ENCODE peak calls at places on chromosomes 5 and 9, in ten cellular contexts. One of them, this sample, is unnamed.

GRCh38 chr5:9233712-9234111 is 312.2 kb downstream of the SEMA5A start:
- DNase-seq in GM20000: no peak
- DNase-seq in Calu3: no peak
- DNase-seq in colonic mucosa: no peak
- DNase-seq in foreskin fibroblast: no peak
- DNase-seq in prostate gland: no peak
- DNase-seq in GM12878: no peak
- DNase-seq in body of pancreas: no peak
- DNase-seq in AG09319: no peak
- DNase-seq in AG04450: no peak
- DNase-seq in this sample: no peak

GRCh38 chr9:35920004-35920658 is 10.8 kb downstream of the SPAAR start:
- DNase-seq in foreskin fibroblast: no peak
- DNase-seq in prostate gland: peak
- DNase-seq in colonic mucosa: peak
- DNase-seq in GM20000: no peak
- DNase-seq in GM12878: no peak
- DNase-seq in AG04450: no peak
- DNase-seq in Calu3: no peak
- DNase-seq in AG09319: no peak
- DNase-seq in body of pancreas: no peak
- DNase-seq in this sample: no peak

GRCh38 chr5:157269165-157269671 is 3.3 kb downstream of the CYFIP2 start:
- DNase-seq in AG04450: no peak
- DNase-seq in colonic mucosa: no peak
- DNase-seq in GM12878: no peak
- DNase-seq in GM20000: no peak
- DNase-seq in foreskin fibroblast: no peak
- DNase-seq in prostate gland: no peak
- DNase-seq in Calu3: no peak
- DNase-seq in AG09319: no peak
- DNase-seq in body of pancreas: no peak
- DNase-seq in this sample: no peak

GRCh38 chr9:80560976-80561375 is 989.2 kb downstream of the TLE4 start:
- DNase-seq in AG09319: no peak
- DNase-seq in GM12878: no peak
- DNase-seq in body of pancreas: no peak
- DNase-seq in colonic mucosa: no peak
- DNase-seq in Calu3: no peak
- DNase-seq in prostate gland: no peak
- DNase-seq in GM20000: no peak
- DNase-seq in AG04450: no peak
- DNase-seq in foreskin fibroblast: no peak
- DNase-seq in this sample: no peak

GRCh38 chr5:62093981-62094380 is 212.0 kb upstream of the KIF2A start:
- DNase-seq in GM20000: no peak
- DNase-seq in body of pancreas: peak
- DNase-seq in GM12878: no peak
- DNase-seq in colonic mucosa: peak
- DNase-seq in Calu3: peak
- DNase-seq in AG09319: peak
- DNase-seq in foreskin fibroblast: no peak
- DNase-seq in prostate gland: no peak
- DNase-seq in AG04450: no peak
- DNase-seq in this sample: no peak

GRCh38 chr9:74920944-74921626 is 31.6 kb downstream of the C9orf40 start:
- DNase-seq in GM20000: no peak
- DNase-seq in prostate gland: no peak
- DNase-seq in body of pancreas: no peak
- DNase-seq in colonic mucosa: no peak
- DNase-seq in GM12878: no peak
- DNase-seq in Calu3: no peak
- DNase-seq in AG09319: no peak
- DNase-seq in foreskin fibroblast: no peak
- DNase-seq in AG04450: no peak
- DNase-seq in this sample: no peak

GRCh38 chr9:36158122-36158521 is 11.1 kb upstream of the CCIN start:
- DNase-seq in colonic mucosa: no peak
- DNase-seq in body of pancreas: no peak
- DNase-seq in prostate gland: no peak
- DNase-seq in AG09319: no peak
- DNase-seq in Calu3: no peak
- DNase-seq in foreskin fibroblast: no peak
- DNase-seq in GM12878: no peak
- DNase-seq in GM20000: no peak
- DNase-seq in AG04450: no peak
- DNase-seq in this sample: no peak

GRCh38 chr5:132087176-132087575 is 13.6 kb downstream of the CSF2 start:
- DNase-seq in foreskin fibroblast: no peak
- DNase-seq in AG04450: no peak
- DNase-seq in body of pancreas: no peak
- DNase-seq in Calu3: no peak
- DNase-seq in GM12878: no peak
- DNase-seq in colonic mucosa: no peak
- DNase-seq in GM20000: no peak
- DNase-seq in AG09319: no peak
- DNase-seq in prostate gland: no peak
- DNase-seq in this sample: no peak

GRCh38 chr9:121331549-121331948 is 38.5 kb downstream of the STOM start:
- DNase-seq in prostate gland: no peak
- DNase-seq in AG09319: no peak
- DNase-seq in AG04450: no peak
- DNase-seq in GM12878: no peak
- DNase-seq in GM20000: no peak
- DNase-seq in foreskin fibroblast: no peak
- DNase-seq in Calu3: no peak
- DNase-seq in body of pancreas: no peak
- DNase-seq in colonic mucosa: no peak
- DNase-seq in this sample: no peak

GRCh38 chr9:121328476-121328875 is 41.6 kb downstream of the STOM start:
- DNase-seq in AG09319: no peak
- DNase-seq in prostate gland: no peak
- DNase-seq in GM12878: no peak
- DNase-seq in AG04450: no peak
- DNase-seq in colonic mucosa: no peak
- DNase-seq in body of pancreas: no peak
- DNase-seq in foreskin fibroblast: no peak
- DNase-seq in GM20000: no peak
- DNase-seq in Calu3: no peak
- DNase-seq in this sample: no peak

GRCh38 chr9:121328876-121329681 is 41.0 kb downstream of the STOM start:
- DNase-seq in AG04450: no peak
- DNase-seq in body of pancreas: no peak
- DNase-seq in GM20000: no peak
- DNase-seq in colonic mucosa: no peak
- DNase-seq in prostate gland: no peak
- DNase-seq in GM12878: no peak
- DNase-seq in foreskin fibroblast: no peak
- DNase-seq in Calu3: no peak
- DNase-seq in AG09319: no peak
- DNase-seq in this sample: no peak

GRCh38 chr9:121333950-121334773 is 35.9 kb downstream of the STOM start:
- DNase-seq in GM20000: no peak
- DNase-seq in AG04450: no peak
- DNase-seq in AG09319: no peak
- DNase-seq in GM12878: no peak
- DNase-seq in Calu3: no peak
- DNase-seq in colonic mucosa: no peak
- DNase-seq in prostate gland: no peak
- DNase-seq in body of pancreas: no peak
- DNase-seq in foreskin fibroblast: no peak
- DNase-seq in this sample: no peak

GRCh38 chr9:121331992-121332685 is 37.9 kb downstream of the STOM start:
- DNase-seq in GM12878: no peak
- DNase-seq in prostate gland: no peak
- DNase-seq in GM20000: no peak
- DNase-seq in foreskin fibroblast: peak
- DNase-seq in colonic mucosa: no peak
- DNase-seq in AG09319: peak
- DNase-seq in body of pancreas: no peak
- DNase-seq in AG04450: no peak
- DNase-seq in Calu3: no peak
- DNase-seq in this sample: no peak
- TF ChIP-seq CTCF in GM12878: no peak
- TF ChIP-seq CTCF in prostate gland: no peak
- TF ChIP-seq CTCF in GM20000: no peak
- TF ChIP-seq CTCF in foreskin fibroblast: peak
- TF ChIP-seq CTCF in colonic mucosa: no peak
- TF ChIP-seq CTCF in AG09319: peak
- TF ChIP-seq CTCF in body of pancreas: peak
- TF ChIP-seq CTCF in AG04450: peak
- TF ChIP-seq CTCF in Calu3: no peak
- TF ChIP-seq CTCF in this sample: peak

DNA sequence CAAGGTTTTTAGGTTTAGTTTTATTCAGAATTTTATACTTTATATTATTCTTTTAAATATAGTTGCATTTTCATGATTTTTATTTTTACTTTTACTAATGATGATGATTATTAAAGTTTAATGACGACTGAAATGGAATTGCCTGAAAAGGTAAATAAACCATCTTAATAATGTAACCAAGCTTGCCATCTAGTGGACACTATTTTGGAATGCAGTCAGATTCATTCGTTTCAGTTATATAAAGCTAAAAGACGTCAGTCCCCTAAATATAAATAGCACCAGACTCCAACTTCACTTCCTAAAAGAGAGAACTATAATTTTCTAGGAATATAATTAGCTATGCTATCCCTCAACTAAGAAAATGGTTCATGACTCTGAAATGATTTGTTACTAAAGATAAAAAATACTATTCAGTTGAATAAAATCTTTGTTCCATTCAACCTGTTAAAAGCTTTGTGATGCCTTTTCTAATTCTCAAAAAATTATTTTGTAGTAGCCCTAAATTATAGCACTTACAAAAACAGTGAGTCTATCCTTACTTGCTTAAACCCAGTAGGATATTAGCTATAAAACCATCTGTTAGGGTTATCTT is 19.9 kb downstream of the ABITRAM start:
- DNase-seq in colonic mucosa: no peak
- DNase-seq in foreskin fibroblast: peak
- DNase-seq in AG09319: peak
- DNase-seq in GM20000: peak
- DNase-seq in Calu3: no peak
- DNase-seq in GM12878: no peak
- DNase-seq in body of pancreas: no peak
- DNase-seq in AG04450: no peak
- DNase-seq in prostate gland: no peak
- DNase-seq in this sample: no peak
- TF ChIP-seq CTCF in colonic mucosa: peak
- TF ChIP-seq CTCF in foreskin fibroblast: peak
- TF ChIP-seq CTCF in AG09319: peak
- TF ChIP-seq CTCF in GM20000: peak
- TF ChIP-seq CTCF in Calu3: peak
- TF ChIP-seq CTCF in GM12878: peak
- TF ChIP-seq CTCF in body of pancreas: peak
- TF ChIP-seq CTCF in AG04450: peak
- TF ChIP-seq CTCF in prostate gland: no peak
- TF ChIP-seq CTCF in this sample: peak

GRCh38 chr9:128556276-128556675 is 3.9 kb downstream of the SPTAN1 start:
- DNase-seq in colonic mucosa: no peak
- DNase-seq in foreskin fibroblast: no peak
- DNase-seq in Calu3: no peak
- DNase-seq in GM20000: no peak
- DNase-seq in AG04450: no peak
- DNase-seq in AG09319: no peak
- DNase-seq in GM12878: no peak
- DNase-seq in prostate gland: no peak
- DNase-seq in body of pancreas: no peak
- DNase-seq in this sample: no peak

GRCh38 chr9:128553695-128554094 is 1.3 kb downstream of the SPTAN1 start:
- DNase-seq in foreskin fibroblast: peak
- DNase-seq in AG04450: peak
- DNase-seq in Calu3: no peak
- DNase-seq in colonic mucosa: no peak
- DNase-seq in prostate gland: no peak
- DNase-seq in GM20000: no peak
- DNase-seq in AG09319: peak
- DNase-seq in body of pancreas: no peak
- DNase-seq in GM12878: no peak
- DNase-seq in this sample: no peak

GRCh38 chr9:128555180-128555721 is 2.9 kb downstream of the SPTAN1 start:
- DNase-seq in GM12878: no peak
- DNase-seq in colonic mucosa: peak
- DNase-seq in GM20000: no peak
- DNase-seq in AG04450: peak
- DNase-seq in body of pancreas: peak
- DNase-seq in prostate gland: no peak
- DNase-seq in foreskin fibroblast: no peak
- DNase-seq in AG09319: no peak
- DNase-seq in Calu3: peak
- DNase-seq in this sample: no peak

GRCh38 chr9:128552744-128553221 is 396 bp downstream of the SPTAN1 start:
- DNase-seq in AG09319: no peak
- DNase-seq in foreskin fibroblast: no peak
- DNase-seq in GM20000: no peak
- DNase-seq in body of pancreas: no peak
- DNase-seq in AG04450: no peak
- DNase-seq in GM12878: no peak
- DNase-seq in prostate gland: peak
- DNase-seq in colonic mucosa: peak
- DNase-seq in Calu3: peak
- DNase-seq in this sample: peak

DNA sequence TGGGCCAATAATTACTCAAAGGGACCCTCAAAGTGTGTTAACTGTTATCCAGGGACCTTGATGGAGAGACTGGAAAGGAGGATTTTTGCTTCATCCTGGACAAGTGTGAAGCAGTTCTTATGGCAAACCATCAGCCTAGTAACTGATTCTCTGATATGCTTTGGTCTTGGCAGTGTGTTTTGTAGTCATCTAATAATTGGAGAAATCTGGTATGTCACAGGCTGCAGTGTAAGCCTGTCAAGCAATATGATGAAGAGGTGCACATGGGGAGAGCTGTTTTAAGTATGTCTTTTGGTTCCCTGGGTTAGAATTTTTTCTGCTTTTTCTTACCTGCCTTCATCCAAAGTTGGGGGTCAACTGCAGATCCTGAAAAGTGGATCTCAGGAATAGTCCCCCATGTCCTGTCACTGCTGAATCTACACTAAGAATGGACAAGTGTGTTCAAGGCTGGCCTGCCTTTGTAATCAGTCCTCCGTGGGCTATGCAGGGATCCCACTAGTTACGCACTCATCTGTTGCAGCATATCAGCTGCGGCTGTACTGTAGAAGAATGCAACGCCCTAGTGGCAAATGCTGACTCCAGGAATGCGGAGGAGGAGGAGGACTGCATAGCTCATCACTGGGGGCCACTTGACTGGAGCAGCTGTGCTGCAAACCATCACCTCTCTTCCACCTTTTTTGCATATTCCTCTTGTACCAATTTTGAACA is 1.9 kb downstream of the SPTAN1 start:
- DNase-seq in GM20000: no peak
- DNase-seq in AG09319: peak
- DNase-seq in Calu3: peak
- DNase-seq in GM12878: peak
- DNase-seq in AG04450: peak
- DNase-seq in colonic mucosa: peak
- DNase-seq in body of pancreas: peak
- DNase-seq in prostate gland: no peak
- DNase-seq in foreskin fibroblast: peak
- DNase-seq in this sample: no peak
- TF ChIP-seq CTCF in GM20000: no peak
- TF ChIP-seq CTCF in AG09319: no peak
- TF ChIP-seq CTCF in Calu3: no peak
- TF ChIP-seq CTCF in GM12878: no peak
- TF ChIP-seq CTCF in AG04450: peak
- TF ChIP-seq CTCF in colonic mucosa: no peak
- TF ChIP-seq CTCF in body of pancreas: no peak
- TF ChIP-seq CTCF in prostate gland: no peak
- TF ChIP-seq CTCF in foreskin fibroblast: no peak
- TF ChIP-seq CTCF in this sample: no peak

DNA sequence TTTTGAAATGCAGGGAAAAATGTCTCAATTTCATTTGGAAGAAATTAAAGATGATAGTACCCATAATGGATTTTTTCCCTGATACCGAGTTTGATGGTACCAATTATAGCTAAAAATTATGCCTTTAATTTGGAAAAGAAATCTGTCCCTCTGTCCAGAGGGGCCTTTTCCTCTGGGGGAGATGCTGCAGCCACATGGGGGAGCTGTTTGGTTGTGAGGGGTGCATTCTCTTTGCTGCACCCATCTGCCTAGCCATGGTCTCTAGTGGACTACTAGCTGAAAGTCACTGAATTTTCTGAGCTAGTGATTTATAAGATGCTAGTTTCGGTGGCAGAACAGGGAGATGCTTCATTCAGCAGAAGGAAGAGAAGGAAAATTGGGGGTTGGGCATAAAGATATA is 9.6 kb downstream of the SEC61B start:
- DNase-seq in prostate gland: no peak
- DNase-seq in colonic mucosa: no peak
- DNase-seq in AG04450: no peak
- DNase-seq in Calu3: peak
- DNase-seq in AG09319: no peak
- DNase-seq in GM12878: peak
- DNase-seq in foreskin fibroblast: no peak
- DNase-seq in body of pancreas: peak
- DNase-seq in GM20000: peak
- DNase-seq in this sample: no peak
- TF ChIP-seq CTCF in prostate gland: no peak
- TF ChIP-seq CTCF in colonic mucosa: peak
- TF ChIP-seq CTCF in AG04450: peak
- TF ChIP-seq CTCF in Calu3: peak
- TF ChIP-seq CTCF in AG09319: peak
- TF ChIP-seq CTCF in GM12878: peak
- TF ChIP-seq CTCF in foreskin fibroblast: peak
- TF ChIP-seq CTCF in body of pancreas: peak
- TF ChIP-seq CTCF in GM20000: peak
- TF ChIP-seq CTCF in this sample: peak

This sample was measured in osteocyte.